ENCODE peak calls at places on chromosomes 7 and 10, in nine cellular contexts. One of them, this sample, is unnamed.

GRCh38 chr10:67793313-67793712 is 44.7 kb downstream of the DNAJC12 start:
- DNase-seq in OCI-LY7: no peak
- DNase-seq in body of pancreas: no peak
- DNase-seq in kidney tubule cell: no peak
- DNase-seq in posterior cingulate gyrus: no peak
- DNase-seq in activated T-helper 1 cell treated with Interleukin-2 at 50 U/mL for 16 hours: no peak
- DNase-seq in activated T-helper 9 cell treated with anti-CD3 and anti-CD28 coated beads, Interleukin-2, amount 50 U/mL, for 16 hours: no peak
- DNase-seq in stimulated activated CD4-positive, alpha-beta T cell treated with anti-CD3 and anti-CD28 coated beads, Interleukin-12 subunit alpha, Interleukin-12 subunit beta, amount 100 ng/mL, for 4 hours: no peak
- DNase-seq in H54: no peak
- DNase-seq in this sample: no peak

GRCh38 chr7:100865372-100865911 is 1.7 kb upstream of the TRIP6 start:
- DNase-seq in posterior cingulate gyrus: peak; percentile 35
- DNase-seq in activated T-helper 9 cell treated with anti-CD3 and anti-CD28 coated beads, Interleukin-2, amount 50 U/mL, for 16 hours: no peak
- DNase-seq in kidney tubule cell: peak; percentile 27
- DNase-seq in OCI-LY7: no peak
- DNase-seq in stimulated activated CD4-positive, alpha-beta T cell treated with anti-CD3 and anti-CD28 coated beads, Interleukin-12 subunit alpha, Interleukin-12 subunit beta, amount 100 ng/mL, for 4 hours: no peak
- DNase-seq in body of pancreas: no peak
- DNase-seq in H54: peak; percentile 82
- DNase-seq in activated T-helper 1 cell treated with Interleukin-2 at 50 U/mL for 16 hours: no peak
- DNase-seq in this sample: peak; percentile 58

GRCh38 chr10:24255907-24256306 is 47.0 kb downstream of the KIAA1217 start:
- DNase-seq in posterior cingulate gyrus: no peak
- DNase-seq in stimulated activated CD4-positive, alpha-beta T cell treated with anti-CD3 and anti-CD28 coated beads, Interleukin-12 subunit alpha, Interleukin-12 subunit beta, amount 100 ng/mL, for 4 hours: no peak
- DNase-seq in activated T-helper 9 cell treated with anti-CD3 and anti-CD28 coated beads, Interleukin-2, amount 50 U/mL, for 16 hours: no peak
- DNase-seq in body of pancreas: no peak
- DNase-seq in H54: no peak
- DNase-seq in OCI-LY7: no peak
- DNase-seq in activated T-helper 1 cell treated with Interleukin-2 at 50 U/mL for 16 hours: no peak
- DNase-seq in kidney tubule cell: peak; percentile 73
- DNase-seq in this sample: no peak

GRCh38 chr7:114007391-114007790 is 88.6 kb upstream of the PPP1R3A start:
- DNase-seq in kidney tubule cell: no peak
- DNase-seq in stimulated activated CD4-positive, alpha-beta T cell treated with anti-CD3 and anti-CD28 coated beads, Interleukin-12 subunit alpha, Interleukin-12 subunit beta, amount 100 ng/mL, for 4 hours: no peak
- DNase-seq in activated T-helper 1 cell treated with Interleukin-2 at 50 U/mL for 16 hours: no peak
- DNase-seq in activated T-helper 9 cell treated with anti-CD3 and anti-CD28 coated beads, Interleukin-2, amount 50 U/mL, for 16 hours: no peak
- DNase-seq in H54: no peak
- DNase-seq in body of pancreas: no peak
- DNase-seq in OCI-LY7: no peak
- DNase-seq in posterior cingulate gyrus: no peak
- DNase-seq in this sample: no peak

GRCh38 chr10:95442341-95442740 is 118.8 kb downstream of the SORBS1 start:
- DNase-seq in body of pancreas: no peak
- DNase-seq in activated T-helper 1 cell treated with Interleukin-2 at 50 U/mL for 16 hours: no peak
- DNase-seq in OCI-LY7: no peak
- DNase-seq in posterior cingulate gyrus: no peak
- DNase-seq in kidney tubule cell: no peak
- DNase-seq in activated T-helper 9 cell treated with anti-CD3 and anti-CD28 coated beads, Interleukin-2, amount 50 U/mL, for 16 hours: no peak
- DNase-seq in H54: no peak
- DNase-seq in stimulated activated CD4-positive, alpha-beta T cell treated with anti-CD3 and anti-CD28 coated beads, Interleukin-12 subunit alpha, Interleukin-12 subunit beta, amount 100 ng/mL, for 4 hours: no peak
- DNase-seq in this sample: no peak

GRCh38 chr7:1558181-1558811 is 2.3 kb upstream of the TMEM184A start:
- DNase-seq in activated T-helper 9 cell treated with anti-CD3 and anti-CD28 coated beads, Interleukin-2, amount 50 U/mL, for 16 hours: no peak
- DNase-seq in OCI-LY7: peak; percentile 61
- DNase-seq in kidney tubule cell: no peak
- DNase-seq in posterior cingulate gyrus: no peak
- DNase-seq in body of pancreas: no peak
- DNase-seq in stimulated activated CD4-positive, alpha-beta T cell treated with anti-CD3 and anti-CD28 coated beads, Interleukin-12 subunit alpha, Interleukin-12 subunit beta, amount 100 ng/mL, for 4 hours: no peak
- DNase-seq in H54: no peak
- DNase-seq in activated T-helper 1 cell treated with Interleukin-2 at 50 U/mL for 16 hours: no peak
- DNase-seq in this sample: no peak

GRCh38 chr7:151781161-151781845 is 95.6 kb downstream of the PRKAG2 start:
- DNase-seq in kidney tubule cell: no peak
- DNase-seq in OCI-LY7: no peak
- DNase-seq in activated T-helper 1 cell treated with Interleukin-2 at 50 U/mL for 16 hours: no peak
- DNase-seq in body of pancreas: no peak
- DNase-seq in posterior cingulate gyrus: peak; percentile 70
- DNase-seq in stimulated activated CD4-positive, alpha-beta T cell treated with anti-CD3 and anti-CD28 coated beads, Interleukin-12 subunit alpha, Interleukin-12 subunit beta, amount 100 ng/mL, for 4 hours: no peak
- DNase-seq in activated T-helper 9 cell treated with anti-CD3 and anti-CD28 coated beads, Interleukin-2, amount 50 U/mL, for 16 hours: no peak
- DNase-seq in H54: no peak
- DNase-seq in this sample: no peak

GRCh38 chr10:122849900-122850605 is 4.4 kb upstream of the CUZD1 start:
- DNase-seq in OCI-LY7: no peak
- DNase-seq in body of pancreas: peak; percentile 37
- DNase-seq in activated T-helper 1 cell treated with Interleukin-2 at 50 U/mL for 16 hours: no peak
- DNase-seq in stimulated activated CD4-positive, alpha-beta T cell treated with anti-CD3 and anti-CD28 coated beads, Interleukin-12 subunit alpha, Interleukin-12 subunit beta, amount 100 ng/mL, for 4 hours: no peak
- DNase-seq in kidney tubule cell: peak; percentile 56
- DNase-seq in H54: no peak
- DNase-seq in posterior cingulate gyrus: no peak
- DNase-seq in activated T-helper 9 cell treated with anti-CD3 and anti-CD28 coated beads, Interleukin-2, amount 50 U/mL, for 16 hours: no peak
- DNase-seq in this sample: no peak

GRCh38 chr10:46536171-46536570 is 20.3 kb downstream of the GPRIN2 start:
- DNase-seq in activated T-helper 9 cell treated with anti-CD3 and anti-CD28 coated beads, Interleukin-2, amount 50 U/mL, for 16 hours: no peak
- DNase-seq in H54: no peak
- DNase-seq in activated T-helper 1 cell treated with Interleukin-2 at 50 U/mL for 16 hours: no peak
- DNase-seq in posterior cingulate gyrus: peak; percentile 86
- DNase-seq in stimulated activated CD4-positive, alpha-beta T cell treated with anti-CD3 and anti-CD28 coated beads, Interleukin-12 subunit alpha, Interleukin-12 subunit beta, amount 100 ng/mL, for 4 hours: no peak
- DNase-seq in body of pancreas: no peak
- DNase-seq in OCI-LY7: no peak
- DNase-seq in kidney tubule cell: no peak
- DNase-seq in this sample: no peak